ENCODE peak calls at places on chromosomes 5 and 9, in ten cellular contexts. G, R, D, Y, O, C, M, Q, L and I are unnamed samples.

GRCh38 chr5:162931501-162931900 is 505.9 kb upstream of the CCNG1 start:
- DNase-seq in G (no peak), R (no peak), D (no peak), Y (no peak), O (no peak), C (no peak), M (no peak), Q (no peak), L (no peak), I (no peak)

GRCh38 chr5:80204808-80205614 is 50.8 kb downstream of the SERINC5 start:
- DNase-seq in G (no peak), R (peak; percentile 76), D (peak; percentile 46), Y (no peak), O (no peak), C (no peak), M (no peak), Q (no peak), L (peak; percentile 66), I (peak; percentile 72)

GRCh38 chr5:10543585-10544040 is 20.3 kb upstream of the ANKRD33B start:
- DNase-seq in G (no peak), R (no peak), D (no peak), Y (no peak), O (no peak), C (no peak), M (no peak), Q (no peak), L (no peak), I (no peak)

GRCh38 chr5:167392252-167392651 is 899.2 kb upstream of the WWC1 start:
- DNase-seq in G (no peak), R (no peak), D (no peak), Y (no peak), O (no peak), C (no peak), M (no peak), Q (no peak), L (no peak), I (no peak)

GRCh38 chr9:114641974-114642373 is 15.6 kb downstream of the TEX53 start:
- DNase-seq in G (no peak), R (no peak), D (no peak), Y (no peak), O (no peak), C (no peak), M (no peak), Q (no peak), L (no peak), I (no peak)

GRCh38 chr5:180785794-180786221 is 16.8 kb downstream of the MGAT1 start:
- DNase-seq in G (no peak), R (peak; percentile 64), D (peak; percentile 60), Y (peak; percentile 63), O (no peak), C (no peak), M (peak; percentile 59), Q (peak; percentile 74), L (peak; percentile 67), I (no peak)

GRCh38 chr5:142857405-142857804 is 87.2 kb downstream of the ARHGAP26 start:
- DNase-seq in G (no peak), R (no peak), D (no peak), Y (no peak), O (no peak), C (peak; percentile 52), M (no peak), Q (no peak), L (peak; percentile 62), I (no peak)

GRCh38 chr5:124404796-124405195 is 341.6 kb downstream of the ZNF608 start:
- DNase-seq in G (no peak), R (no peak), D (no peak), Y (no peak), O (no peak), C (no peak), M (no peak), Q (no peak), L (peak; percentile 46), I (no peak)

GRCh38 chr5:55634204-55634785 is 77.8 kb downstream of the SLC38A9 start:
- DNase-seq in G (no peak), R (peak; percentile 15), D (no peak), Y (no peak), O (no peak), C (no peak), M (no peak), Q (no peak), L (no peak), I (no peak)

GRCh38 chr5:54195701-54196100 is 114.7 kb downstream of the ARL15 start:
- DNase-seq in G (no peak), R (peak; percentile 6), D (no peak), Y (no peak), O (no peak), C (no peak), M (no peak), Q (no peak), L (no peak), I (no peak)

GRCh38 chr5:16800477-16800876 is 135.6 kb downstream of the MYO10 start:
- DNase-seq in G (no peak), R (no peak), D (no peak), Y (no peak), O (no peak), C (no peak), M (no peak), Q (no peak), L (no peak), I (no peak)
- H3K4me1 ChIP-seq in G (no peaks in the 10 kb centered on the region), R (peaks cover 10% of the 10 kb centered on the region), D (peaks cover 4% of the 10 kb centered on the region), Y (no peaks in the 10 kb centered on the region), O (no peaks in the 10 kb centered on the region), C (peaks cover 28% of the 10 kb centered on the region), M (no peaks in the 10 kb centered on the region), Q (no peaks in the 10 kb centered on the region), L (peaks cover 3% of the 10 kb centered on the region), I (no peaks in the 10 kb centered on the region)

DNA sequence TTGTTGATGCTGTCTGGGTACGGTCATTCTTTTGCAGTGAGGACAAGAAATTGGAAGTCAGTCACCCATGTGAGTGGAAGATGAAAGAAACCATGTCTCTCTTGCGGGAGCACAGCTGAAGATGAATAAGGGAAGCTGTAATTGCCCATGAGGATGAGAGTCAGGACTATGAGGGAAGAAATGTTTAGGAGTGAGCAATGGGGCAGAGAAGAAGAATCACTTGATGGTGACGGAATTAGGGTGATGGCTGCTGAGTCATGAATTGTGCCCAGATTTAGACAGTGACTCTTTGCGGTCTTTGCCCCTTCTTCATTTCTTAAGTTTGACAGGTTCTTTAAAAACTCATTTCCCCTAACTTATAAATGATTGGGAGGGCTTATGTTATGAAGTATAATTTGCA is 183.3 kb downstream of the MAST4 start:
- DNase-seq in G (no peak), R (no peak), D (no peak), Y (no peak), O (no peak), C (no peak), M (no peak), Q (no peak), L (no peak), I (no peak)
- TF ChIP-seq POLR2A in G (no peak), R (no peak), D (no peak), Y (no peak), O (no peak), C (no peak), M (no peak), Q (no peak), L (no peak), I (no peak)

DNA sequence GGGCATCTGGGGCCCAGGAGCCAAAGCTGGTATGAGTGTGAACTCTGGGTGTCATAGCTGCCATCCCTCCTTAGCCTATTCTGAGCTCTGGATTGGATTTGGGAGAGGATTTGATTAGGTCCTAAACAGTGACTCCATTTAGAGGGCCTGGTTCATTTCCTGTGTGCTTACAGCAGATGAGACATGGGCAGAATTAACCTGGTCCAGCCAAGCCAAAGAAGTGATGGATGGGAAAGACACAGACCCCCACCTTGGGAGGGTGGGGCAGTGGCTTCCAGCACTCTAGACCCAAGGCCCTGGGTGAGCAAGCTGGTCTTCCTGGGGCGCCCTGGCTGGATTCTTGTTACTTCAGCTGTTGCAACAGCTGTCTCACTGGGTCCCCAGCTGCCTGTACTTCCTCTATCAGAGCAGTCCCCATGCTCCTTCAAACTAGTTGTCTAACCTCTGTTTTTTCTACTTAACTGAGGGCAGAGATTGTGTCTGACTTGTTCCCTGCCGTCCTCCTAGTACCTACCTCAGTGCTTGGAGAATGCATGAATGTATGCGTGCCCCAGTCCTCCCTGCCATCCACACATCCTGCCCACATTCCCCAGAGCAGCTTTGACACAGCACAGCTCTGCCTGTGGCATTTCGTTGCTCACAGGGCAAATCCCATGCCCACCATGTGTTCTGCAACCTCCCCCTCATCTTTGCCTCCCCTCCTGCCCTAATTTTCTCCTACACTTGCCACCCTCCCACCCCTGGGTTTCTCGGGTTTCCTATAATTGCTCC is 115.9 kb downstream of the RGS3 start:
- DNase-seq in G (peak; percentile 67), R (peak; percentile 60), D (peak; percentile 47), Y (no peak), O (peak; percentile 22), C (no peak), M (no peak), Q (no peak), L (no peak), I (no peak)
- H3K4me1 ChIP-seq in G (peaks cover 19% of the 10 kb centered on the region), R (peaks cover 42% of the 10 kb centered on the region), D (peaks cover 53% of the 10 kb centered on the region), Y (peaks cover 10% of the 10 kb centered on the region), O (peaks cover 65% of the 10 kb centered on the region), C (peaks cover 40% of the 10 kb centered on the region), M (peaks cover 8% of the 10 kb centered on the region), Q (peaks cover 36% of the 10 kb centered on the region), L (peaks cover 48% of the 10 kb centered on the region), I (no peaks in the 10 kb centered on the region)

DNA sequence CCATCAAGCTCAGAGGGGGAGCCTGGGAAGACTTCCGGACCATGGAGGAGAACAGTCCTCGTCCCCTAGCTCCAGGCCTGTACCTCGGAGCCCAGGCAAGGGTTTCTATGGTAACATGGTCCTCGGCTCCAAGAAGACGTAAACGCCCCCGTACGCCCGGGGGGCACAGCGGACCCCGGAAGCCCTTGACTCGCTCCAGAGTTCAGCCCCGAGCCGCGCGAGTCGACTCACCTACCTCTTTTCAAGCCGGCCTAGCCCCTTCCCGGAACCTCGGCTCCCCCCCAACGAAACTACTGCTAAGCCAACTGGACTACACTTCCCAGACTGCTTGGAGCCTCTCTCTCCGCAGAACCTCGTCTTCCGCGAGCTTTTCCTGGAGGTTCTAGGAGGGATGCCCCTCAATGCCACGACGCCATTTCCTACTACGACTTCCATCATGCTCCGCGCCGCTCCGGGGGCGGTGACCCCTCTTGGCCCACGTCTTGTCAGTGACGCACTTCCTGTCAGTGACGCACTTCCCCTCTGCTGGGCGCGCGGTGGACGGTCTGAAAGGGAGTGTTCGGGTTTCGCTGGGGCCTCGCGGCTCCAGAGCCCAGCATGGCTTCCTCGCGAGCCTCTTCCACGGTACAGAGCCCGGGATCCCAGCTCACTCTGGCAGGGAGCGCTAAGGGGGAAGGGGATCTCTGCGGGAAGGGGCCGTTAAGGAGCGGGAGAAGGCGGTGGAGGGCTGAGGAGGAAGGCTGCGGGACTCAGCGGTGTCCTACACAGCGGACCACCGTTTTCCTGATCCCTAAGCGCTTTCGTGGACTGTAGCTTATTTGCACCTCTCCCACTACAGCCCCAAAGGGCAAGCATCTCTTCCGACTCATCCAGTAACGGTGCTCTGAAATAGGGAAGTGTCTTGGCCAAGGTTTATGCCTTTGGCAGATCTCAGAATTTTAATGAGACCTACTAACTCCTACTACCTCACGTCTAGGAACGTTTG is at the start of the genes CDC26 and PRPF4:
- DNase-seq in G (peak; percentile 98), R (peak; percentile 99), D (peak; percentile 97), Y (peak; percentile 99), O (peak; percentile 82), C (peak; percentile 98), M (peak; percentile 97), Q (peak; percentile 96), L (peak; percentile 99), I (peak; percentile 97)
- TF ChIP-seq POLR2A in G (peak; percentile 87), R (peak; percentile 97), D (peak; percentile 93), Y (peak; percentile 98), O (peak; percentile 92), C (peak; percentile 95), M (peak; percentile 96), Q (peak; percentile 89), L (peak; percentile 94), I (peak; percentile 92)

DNA sequence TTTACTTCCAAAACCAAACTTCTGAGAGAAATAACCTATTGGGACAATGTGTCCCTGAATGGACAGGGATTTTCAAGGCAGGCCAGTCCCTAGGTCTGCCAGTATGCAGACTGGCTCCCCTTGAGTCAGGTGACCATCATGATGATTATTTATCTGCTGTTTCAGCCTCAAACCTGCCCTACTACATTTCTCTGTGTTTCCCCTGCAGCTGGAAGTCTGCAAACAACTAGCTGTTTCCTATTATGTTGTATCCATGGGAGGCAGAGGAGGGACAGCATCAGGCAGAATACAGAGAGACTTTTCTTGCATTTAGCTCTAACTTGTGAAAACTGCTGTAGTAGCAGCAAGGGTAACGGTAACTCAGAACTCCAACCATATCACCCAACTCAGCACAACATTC is 36.2 kb upstream of the IFNK start:
- DNase-seq in G (no peak), R (no peak), D (no peak), Y (no peak), O (no peak), C (no peak), M (no peak), Q (no peak), L (no peak), I (no peak)
- H3K4me1 ChIP-seq in G (no peaks in the 10 kb centered on the region), R (no peaks in the 10 kb centered on the region), D (no peaks in the 10 kb centered on the region), Y (peaks cover 18% of the 10 kb centered on the region), O (no peaks in the 10 kb centered on the region), C (no peaks in the 10 kb centered on the region), M (no peaks in the 10 kb centered on the region), Q (no peaks in the 10 kb centered on the region), L (no peaks in the 10 kb centered on the region), I (no peaks in the 10 kb centered on the region)